ENCODE peak calls at places on chromosomes 3 and 15, in seven cellular contexts. One of them, this sample, is unnamed.

GRCh38 chr15:79204886-79205285 is 77.6 kb upstream of the ANKRD34C start:
- DNase-seq in hepatocyte: no peak
- DNase-seq in HCT116: no peak
- DNase-seq in GM23338: no peak
- DNase-seq in MM.1S: no peak
- DNase-seq in GM23248: no peak
- DNase-seq in neural progenitor cell: no peak
- DNase-seq in this sample: no peak

GRCh38 chr3:118863731-118864322 is 170.8 kb downstream of the IGSF11 start:
- DNase-seq in hepatocyte: no peak
- DNase-seq in HCT116: peak
- DNase-seq in GM23338: peak
- DNase-seq in MM.1S: no peak
- DNase-seq in GM23248: peak
- DNase-seq in neural progenitor cell: peak
- DNase-seq in this sample: no peak

GRCh38 chr3:57816471-57817105 is 60.5 kb downstream of the SLMAP start:
- DNase-seq in hepatocyte: no peak
- DNase-seq in HCT116: no peak
- DNase-seq in GM23338: no peak
- DNase-seq in MM.1S: no peak
- DNase-seq in GM23248: peak
- DNase-seq in neural progenitor cell: no peak
- DNase-seq in this sample: peak

GRCh38 chr3:71294919-71295318 is 288.6 kb downstream of the FOXP1 start:
- DNase-seq in hepatocyte: no peak
- DNase-seq in HCT116: no peak
- DNase-seq in GM23338: peak
- DNase-seq in MM.1S: no peak
- DNase-seq in GM23248: no peak
- DNase-seq in neural progenitor cell: no peak
- DNase-seq in this sample: no peak

GRCh38 chr3:129310612-129311011 is 31.9 kb downstream of the HMCES start:
- DNase-seq in hepatocyte: no peak
- DNase-seq in HCT116: no peak
- DNase-seq in GM23338: no peak
- DNase-seq in MM.1S: peak
- DNase-seq in GM23248: no peak
- DNase-seq in neural progenitor cell: no peak
- DNase-seq in this sample: no peak

GRCh38 chr15:39438795-39439577 is 141.9 kb upstream of the THBS1 start:
- DNase-seq in hepatocyte: peak
- DNase-seq in HCT116: no peak
- DNase-seq in GM23338: no peak
- DNase-seq in MM.1S: no peak
- DNase-seq in GM23248: no peak
- DNase-seq in neural progenitor cell: no peak
- DNase-seq in this sample: peak

GRCh38 chr3:74546426-74546825 is 68.0 kb downstream of the CNTN3 start:
- DNase-seq in hepatocyte: no peak
- DNase-seq in HCT116: no peak
- DNase-seq in GM23338: no peak
- DNase-seq in MM.1S: no peak
- DNase-seq in GM23248: peak
- DNase-seq in neural progenitor cell: no peak
- DNase-seq in this sample: no peak

GRCh38 chr3:107065094-107065861 is 312.0 kb upstream of the CCDC54 start:
- DNase-seq in hepatocyte: peak
- DNase-seq in HCT116: no peak
- DNase-seq in GM23338: no peak
- DNase-seq in MM.1S: no peak
- DNase-seq in GM23248: peak
- DNase-seq in neural progenitor cell: no peak
- DNase-seq in this sample: peak

DNA sequence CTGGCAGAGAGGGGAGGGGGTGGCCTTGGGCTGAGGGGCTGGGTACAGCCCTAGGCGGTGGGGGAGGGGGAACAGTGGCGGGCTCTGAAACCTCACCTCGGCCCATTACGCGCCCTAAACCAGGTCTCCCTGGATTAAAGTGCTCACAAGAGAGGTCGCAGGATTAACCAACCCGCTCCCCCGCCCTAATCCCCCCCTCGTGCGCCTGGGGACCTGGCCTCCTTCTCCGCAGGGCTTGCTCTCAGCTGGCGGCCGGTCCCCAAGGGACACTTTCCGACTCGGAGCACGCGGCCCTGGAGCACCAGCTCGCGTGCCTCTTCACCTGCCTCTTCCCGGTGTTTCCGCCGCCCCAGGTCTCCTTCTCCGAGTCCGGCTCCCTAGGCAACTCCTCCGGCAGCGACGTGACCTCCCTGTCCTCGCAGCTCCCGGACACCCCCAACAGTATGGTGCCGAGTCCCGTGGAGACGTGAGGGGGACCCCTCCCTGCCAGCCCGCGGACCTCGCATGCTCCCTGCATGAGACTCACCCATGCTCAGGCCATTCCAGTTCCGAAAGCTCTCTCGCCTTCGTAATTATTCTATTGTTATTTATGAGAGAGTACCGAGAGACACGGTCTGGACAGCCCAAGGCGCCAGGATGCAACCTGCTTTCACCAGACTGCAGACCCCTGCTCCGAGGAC is 4.9 kb downstream of the ISL2 start:
- DNase-seq in hepatocyte: no peak
- DNase-seq in HCT116: no peak
- DNase-seq in GM23338: peak
- DNase-seq in MM.1S: no peak
- DNase-seq in GM23248: no peak
- DNase-seq in neural progenitor cell: peak
- DNase-seq in this sample: no peak
- TF ChIP-seq EZH2 in hepatocyte: peak
- TF ChIP-seq EZH2 in HCT116: no peak
- TF ChIP-seq EZH2 in GM23338: peak
- TF ChIP-seq EZH2 in MM.1S: no peak
- TF ChIP-seq EZH2 in GM23248: no peak
- TF ChIP-seq EZH2 in neural progenitor cell: peak
- TF ChIP-seq EZH2 in this sample: no peak

GRCh38 chr3:45227131-45227819 is 1.2 kb upstream of the TMEM158 start:
- DNase-seq in hepatocyte: no peak
- DNase-seq in HCT116: no peak
- DNase-seq in GM23338: peak
- DNase-seq in MM.1S: no peak
- DNase-seq in GM23248: peak
- DNase-seq in neural progenitor cell: peak
- DNase-seq in this sample: no peak
- H3K27ac ChIP-seq in hepatocyte: no peak
- H3K27ac ChIP-seq in HCT116: no peak
- H3K27ac ChIP-seq in GM23338: no peak
- H3K27ac ChIP-seq in MM.1S: no peak
- H3K27ac ChIP-seq in GM23248: no peak
- H3K27ac ChIP-seq in neural progenitor cell: no peak
- H3K27ac ChIP-seq in this sample: no peak

DNA sequence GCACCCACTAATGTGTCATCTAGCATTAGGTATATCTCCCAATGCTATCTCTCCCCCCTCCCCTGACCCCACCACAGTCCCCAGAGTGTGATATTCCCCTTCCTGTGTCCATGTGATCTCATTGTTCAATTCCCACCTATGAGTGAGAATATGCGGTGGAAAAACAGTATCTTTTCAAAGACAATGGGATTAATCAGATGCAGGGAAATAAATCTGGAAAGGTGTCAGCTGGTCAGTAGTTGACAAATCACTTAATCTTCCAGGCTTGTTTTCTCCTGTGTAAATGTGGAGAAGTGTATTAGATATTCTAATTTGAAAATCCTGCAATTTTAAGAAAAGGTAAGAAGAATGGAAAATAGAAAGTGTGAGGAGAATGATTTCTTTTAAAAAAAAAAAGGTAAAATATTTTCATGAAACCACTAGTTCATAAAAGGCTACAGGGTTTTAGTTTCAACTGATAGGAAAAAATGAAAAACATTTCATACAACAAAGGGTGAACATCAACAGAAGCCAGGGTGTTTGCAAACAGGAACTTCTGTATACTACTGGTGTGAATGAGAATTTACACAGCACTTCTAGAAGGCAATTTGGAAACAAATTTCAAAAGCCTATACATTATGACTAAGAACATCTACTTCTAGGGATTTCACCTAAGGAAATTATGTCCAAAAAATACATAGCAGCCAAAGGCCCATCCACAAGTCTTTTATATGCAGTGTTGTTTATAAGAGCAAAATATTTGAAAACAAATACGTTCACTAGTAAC is 113.5 kb downstream of the CBLB start:
- DNase-seq in hepatocyte: no peak
- DNase-seq in HCT116: no peak
- DNase-seq in GM23338: no peak
- DNase-seq in MM.1S: no peak
- DNase-seq in GM23248: no peak
- DNase-seq in neural progenitor cell: no peak
- DNase-seq in this sample: no peak
- TF ChIP-seq EZH2phosphoT487 in hepatocyte: no peak
- TF ChIP-seq EZH2phosphoT487 in HCT116: no peak
- TF ChIP-seq EZH2phosphoT487 in GM23338: no peak
- TF ChIP-seq EZH2phosphoT487 in MM.1S: no peak
- TF ChIP-seq EZH2phosphoT487 in GM23248: no peak
- TF ChIP-seq EZH2phosphoT487 in neural progenitor cell: no peak
- TF ChIP-seq EZH2phosphoT487 in this sample: no peak

GRCh38 chr3:105988540-105988939 is 119.7 kb upstream of the CBLB start:
- DNase-seq in hepatocyte: no peak
- DNase-seq in HCT116: no peak
- DNase-seq in GM23338: no peak
- DNase-seq in MM.1S: no peak
- DNase-seq in GM23248: no peak
- DNase-seq in neural progenitor cell: no peak
- DNase-seq in this sample: no peak
- TF ChIP-seq EZH2 in hepatocyte: no peak
- TF ChIP-seq EZH2 in HCT116: no peak
- TF ChIP-seq EZH2 in GM23338: no peak
- TF ChIP-seq EZH2 in MM.1S: no peak
- TF ChIP-seq EZH2 in GM23248: no peak
- TF ChIP-seq EZH2 in neural progenitor cell: no peak
- TF ChIP-seq EZH2 in this sample: no peak

DNA sequence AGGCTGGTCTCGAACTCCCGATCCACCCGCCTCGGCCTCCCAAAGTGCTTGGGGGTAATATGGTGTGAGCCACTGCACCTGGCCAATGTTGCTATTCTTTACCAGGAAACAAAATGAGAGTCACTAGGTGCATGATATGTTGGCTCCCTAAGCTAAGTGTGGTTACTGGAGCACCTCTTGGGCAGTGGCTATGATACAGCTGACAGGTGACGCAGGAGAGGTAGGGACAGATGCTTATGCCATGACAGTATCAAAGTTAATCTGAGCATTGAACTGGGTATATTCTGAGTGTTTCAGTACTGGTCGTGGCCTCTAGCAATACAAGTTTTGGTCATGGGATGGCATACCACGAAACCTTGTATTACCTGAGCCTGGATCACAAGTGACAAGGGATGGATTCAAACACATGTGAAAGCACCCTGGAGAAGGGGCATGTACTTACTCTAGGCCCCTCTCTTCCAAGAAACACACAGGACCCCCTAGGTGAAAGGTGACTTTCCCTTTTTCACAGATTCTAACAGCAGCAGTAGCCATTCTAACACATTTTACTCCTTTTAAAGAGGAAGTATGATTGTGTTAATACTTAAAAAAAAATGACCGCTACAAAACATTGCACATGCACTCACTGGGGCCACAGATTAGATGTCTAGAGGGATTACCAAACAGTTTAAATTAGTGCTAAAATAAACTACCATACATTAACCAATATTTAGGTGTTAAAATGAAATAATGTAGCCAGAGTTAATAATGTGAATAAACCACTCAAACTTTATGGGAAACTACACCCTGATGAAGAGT is 467.3 kb downstream of the SHQ1 start:
- DNase-seq in hepatocyte: no peak
- DNase-seq in HCT116: no peak
- DNase-seq in GM23338: no peak
- DNase-seq in MM.1S: no peak
- DNase-seq in GM23248: no peak
- DNase-seq in neural progenitor cell: no peak
- DNase-seq in this sample: no peak
- H3K27ac ChIP-seq in hepatocyte: no peak
- H3K27ac ChIP-seq in HCT116: no peak
- H3K27ac ChIP-seq in GM23338: peak
- H3K27ac ChIP-seq in MM.1S: no peak
- H3K27ac ChIP-seq in GM23248: peak
- H3K27ac ChIP-seq in neural progenitor cell: no peak
- H3K27ac ChIP-seq in this sample: no peak